ENCODE peak calls at places on chromosome 13, in five cellular contexts. X is adrenal gland; L is IMR-90; V is CD8-positive, alpha-beta T cell; W is lower lobe of right lung. F is an unnamed sample.
A peak's percentile ranks its signal among the peaks of the same experiment; 100 is the strongest.

GRCh38 chr13:22235285-22235949 is 564.5 kb downstream of the FGF9 start:
- DNase-seq in X (no peak), L (peak; percentile 4), V (no peak), W (no peak), F (no peak)

GRCh38 chr13:99979453-99980200 is 2.0 kb upstream of the ZIC2 start:
- DNase-seq in X (no peak), L (no peak), V (no peak), W (no peak), F (no peak)

GRCh38 chr13:95246292-95247082 is 54.8 kb downstream of the ABCC4 start:
- DNase-seq in X (no peak), L (no peak), V (no peak), W (no peak), F (no peak)

GRCh38 chr13:46743191-46743590 is 53.8 kb downstream of the ESD start:
- DNase-seq in X (no peak), L (peak; percentile 31), V (no peak), W (no peak), F (no peak)

GRCh38 chr13:48560657-48561337 is 27.9 kb upstream of the RCBTB2 start:
- DNase-seq in X (no peak), L (no peak), V (no peak), W (no peak), F (no peak)

GRCh38 chr13:112510987-112511715 is 76.8 kb downstream of the TUBGCP3 start:
- DNase-seq in X (no peak), L (no peak), V (no peak), W (no peak), F (no peak)

GRCh38 chr13:75544681-75545333 is 4.8 kb upstream of the UCHL3 start:
- DNase-seq in X (peak; percentile 48), L (peak; percentile 90), V (no peak), W (no peak), F (peak; percentile 96)

GRCh38 chr13:59259416-59260000 is 904.2 kb downstream of the DIAPH3 start:
- DNase-seq in X (no peak), L (no peak), V (no peak), W (no peak), F (no peak)

GRCh38 chr13:33745370-33746324 is 72.3 kb upstream of the RFC3 start:
- DNase-seq in X (no peak), L (no peak), V (no peak), W (no peak), F (no peak)

GRCh38 chr13:102596147-102597028 is at the start of gene TPP2:
- DNase-seq in X (peak; percentile 100), L (peak; percentile 98), V (peak; percentile 98), W (peak; percentile 99), F (peak; percentile 98)

GRCh38 chr13:102598061-102598460 is 1.3 kb downstream of the TPP2 start:
- DNase-seq in X (no peak), L (peak; percentile 6), V (no peak), W (no peak), F (no peak)

GRCh38 chr13:102597029-102598015 is 536 bp downstream of the TPP2 start:
- DNase-seq in X (peak; percentile 38), L (peak; percentile 52), V (peak; percentile 18), W (peak; percentile 55), F (no peak)

DNA sequence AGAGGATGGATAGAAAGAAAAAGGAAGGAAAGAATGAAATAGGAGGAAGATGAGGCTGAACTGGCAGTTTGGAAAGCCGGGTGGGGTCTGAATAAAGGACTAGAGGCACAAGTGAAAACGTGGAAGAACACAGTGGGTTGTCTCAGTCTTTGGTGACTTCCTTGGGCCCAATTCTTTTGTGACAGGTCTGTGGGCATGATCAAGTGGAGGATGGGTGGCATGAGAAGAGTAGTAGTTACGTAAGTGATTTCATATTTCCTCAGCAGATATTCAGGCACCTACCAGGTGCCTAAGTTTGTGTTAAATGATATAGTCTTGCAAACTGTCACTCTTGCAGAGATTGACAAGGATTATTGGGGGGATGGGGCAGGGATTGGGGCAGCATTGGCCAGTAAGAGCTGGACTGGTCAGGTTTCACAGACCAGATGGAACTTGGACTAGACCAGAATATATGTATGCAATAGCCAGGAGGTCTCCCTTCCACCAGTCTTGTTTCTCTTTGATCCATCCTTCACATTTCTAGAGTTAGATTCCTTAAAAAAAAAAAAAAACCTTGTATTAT is 2.7 kb downstream of the TPP2 start:
- DNase-seq in X (no peak), L (no peak), V (peak; percentile 26), W (no peak), F (no peak)
- H3K4me3 ChIP-seq in X (no peak overlapping the region), L (no peak overlapping the region), V (peak overlapping the region; percentile 28), W (no peak overlapping the region), F (no peak overlapping the region)

GRCh38 chr13:114115191-114115671 is 17.2 kb downstream of the RASA3 start:
- DNase-seq in X (peak; percentile 52), L (peak; percentile 94), V (peak; percentile 27), W (peak; percentile 81), F (peak; percentile 90)
- TF ChIP-seq CTCF in X (no peak), L (peak; percentile 37), V (no peak), W (no peak), F (no peak)

GRCh38 chr13:28558126-28558525 is 63.2 kb upstream of the FLT1 start:
- DNase-seq in X (no peak), L (peak; percentile 97), V (no peak), W (no peak), F (peak; percentile 93)
- H3K4me3 ChIP-seq in X (no peak overlapping the region), L (no peak overlapping the region), V (no peak overlapping the region), W (no peak overlapping the region), F (no peak overlapping the region)

DNA sequence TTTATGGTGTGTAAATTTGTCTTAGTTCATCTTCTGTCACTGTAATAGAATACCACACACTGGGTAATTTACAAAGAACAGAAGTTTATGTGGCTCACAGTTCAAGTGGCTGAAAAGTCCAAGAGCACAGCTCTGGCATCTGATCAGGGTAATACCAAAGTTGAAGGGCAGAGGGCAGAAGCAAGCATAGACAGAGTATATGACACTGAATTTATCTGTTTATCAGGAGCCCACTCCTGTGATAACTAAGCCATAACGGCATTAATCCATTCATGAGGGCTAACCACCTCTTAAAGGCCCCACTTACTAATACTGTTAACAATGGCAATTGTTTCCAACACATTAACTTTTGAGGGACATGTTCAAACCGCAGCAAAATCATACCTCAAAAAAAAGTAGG is 4.0 kb upstream of the RFXAP start:
- DNase-seq in X (no peak), L (no peak), V (no peak), W (no peak), F (no peak)
- TF ChIP-seq CTCF in X (no peak), L (peak; percentile 29), V (peak; percentile 55), W (peak; percentile 18), F (peak; percentile 48)

DNA sequence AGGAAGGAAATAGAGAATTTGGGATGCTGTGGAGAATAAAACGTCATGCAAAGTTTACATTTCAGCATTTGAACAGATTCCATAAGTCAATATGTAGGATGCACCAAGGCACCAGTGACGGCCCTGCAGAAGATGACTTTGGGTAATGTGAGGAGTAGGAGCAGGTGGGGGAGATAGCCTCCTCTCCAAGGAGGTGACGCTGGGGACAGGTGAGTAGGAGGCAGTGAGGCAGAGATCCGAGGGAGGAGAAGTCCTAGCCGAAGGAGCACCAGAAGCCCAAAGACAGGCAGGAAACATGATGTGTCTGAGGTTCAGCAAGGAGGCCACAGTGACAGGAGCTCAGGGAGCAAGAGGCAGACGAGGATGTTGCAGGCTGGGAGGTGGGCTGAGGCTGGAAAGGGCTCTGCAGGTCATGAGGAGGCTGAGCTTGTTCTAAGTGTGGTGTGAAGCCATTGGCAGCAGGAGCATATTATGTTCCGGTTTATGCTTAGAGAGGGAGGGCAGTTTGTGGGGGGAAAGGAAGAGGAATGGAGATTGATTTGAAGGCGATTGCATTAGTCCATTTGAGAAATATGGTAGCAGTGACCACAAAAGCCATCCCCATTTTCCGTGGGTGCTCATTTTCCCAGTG is 55.7 kb upstream of the C1QTNF9 start:
- DNase-seq in X (no peak), L (no peak), V (peak; percentile 47), W (no peak), F (no peak)
- H3K4me3 ChIP-seq in X (no peak overlapping the region), L (no peak overlapping the region), V (peak overlapping the region; percentile 73), W (peak overlapping the region; percentile 29), F (no peak overlapping the region)

DNA sequence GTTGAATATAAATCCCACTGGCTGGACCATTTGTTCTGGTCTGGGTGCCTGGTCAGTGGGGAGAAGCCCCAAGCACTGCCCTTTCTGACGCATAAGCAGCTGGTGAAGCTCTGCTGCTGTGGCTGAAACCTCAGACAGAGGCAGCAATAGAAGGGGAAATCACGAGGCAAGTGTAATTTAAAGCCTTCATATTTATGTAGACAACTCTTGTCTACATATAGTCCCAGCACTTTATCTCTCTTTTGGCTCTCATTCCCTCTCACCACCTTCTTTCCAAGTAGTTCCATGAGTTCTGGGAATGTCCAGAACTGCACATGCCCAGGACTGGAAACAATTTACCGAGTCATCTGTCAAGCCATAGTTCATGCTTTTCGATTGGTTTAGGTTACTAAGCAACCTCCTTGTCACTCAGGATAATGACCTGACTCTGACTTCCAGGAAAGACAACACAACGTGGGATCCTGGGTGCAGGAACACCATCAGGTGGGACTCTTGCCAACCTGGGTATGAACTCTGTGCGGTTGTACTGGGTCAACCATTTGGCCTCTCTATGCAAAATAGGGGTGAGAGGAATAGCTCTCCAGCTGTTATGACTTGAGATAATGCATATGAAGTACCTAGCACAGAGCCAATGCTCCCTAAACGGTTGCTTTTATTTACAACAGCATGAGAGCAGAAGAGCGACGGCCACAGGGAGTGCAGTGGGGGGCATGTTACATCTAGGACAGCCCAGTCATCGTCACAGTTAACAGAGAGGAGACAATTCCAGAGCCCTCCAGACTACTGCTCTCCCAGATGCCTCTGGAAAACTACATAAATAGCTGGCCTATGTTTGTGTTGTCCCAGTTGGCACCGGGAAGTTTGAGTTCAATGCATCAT is 321.9 kb downstream of the FOXO1 start:
- DNase-seq in X (no peak), L (no peak), V (no peak), W (no peak), F (peak; percentile 36)
- TF ChIP-seq CTCF in X (no peak), L (no peak), V (no peak), W (no peak), F (no peak)

DNA sequence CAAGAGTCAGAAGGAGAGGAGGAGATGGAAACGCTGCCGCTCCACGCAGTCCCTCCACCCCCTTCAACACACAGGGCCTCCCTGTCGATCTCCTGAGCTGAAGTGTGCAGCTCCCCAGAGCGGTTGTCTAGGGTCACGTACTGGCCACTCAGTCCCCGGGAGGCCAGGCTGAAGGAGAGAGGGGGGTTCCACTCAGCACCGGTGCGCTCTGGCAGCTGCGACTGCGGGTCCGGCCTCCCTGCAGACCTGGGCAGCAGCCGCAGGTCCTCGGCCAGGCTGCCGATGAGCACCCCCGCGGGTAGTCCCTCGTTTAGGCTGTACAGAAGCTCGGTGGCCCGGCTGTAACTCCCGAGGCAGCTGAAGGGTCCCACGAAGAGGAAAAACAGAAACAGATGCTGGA is 2.1 kb downstream of the PCDH20 start:
- DNase-seq in X (no peak), L (no peak), V (no peak), W (no peak), F (no peak)
- H3K4me3 ChIP-seq in X (no peak overlapping the region), L (no peak overlapping the region), V (no peak overlapping the region), W (peak overlapping the region; percentile 51), F (no peak overlapping the region)

F was measured in fibroblast of mammary gland.